ENCODE peak calls at places on chromosomes 7 and 10, in nine cellular contexts. T is pancreas; R is stimulated activated CD4-positive, alpha-beta T cell treated with anti-CD3 and anti-CD28 coated beads, Interleukin-2, amount 100 ng/mL, for 48 hours; E is GM04504; P is T-helper 2 cell; A is fibroblast of lung; J is activated effector memory CD4-positive, alpha-beta T cell treated with anti-CD3 and anti-CD28 coated beads, Interleukin-2, amount 50 U/mL, for 16 hours; I is GM12865; U is epithelial cell of esophagus. K is an unnamed sample.

GRCh38 chr7:24075426-24075810 is 208.6 kb upstream of the NPY start:
- DNase-seq in T (no peak), R (no peak), E (peak; percentile 32), P (no peak), A (no peak), J (no peak), I (no peak), U (no peak), K (peak; percentile 20)

GRCh38 chr10:73809061-73809818 is 2.2 kb downstream of the NDST2 start:
- DNase-seq in T (no peak), R (no peak), E (no peak), P (no peak), A (no peak), J (no peak), I (no peak), U (no peak), K (no peak)

GRCh38 chr10:48659790-48660189 is 24.9 kb upstream of the WDFY4 start:
- DNase-seq in T (no peak), R (no peak), E (no peak), P (no peak), A (peak; percentile 19), J (no peak), I (peak; percentile 44), U (peak; percentile 13), K (no peak)

GRCh38 chr7:41975854-41976253 is 261.2 kb downstream of the GLI3 start:
- DNase-seq in T (no peak), R (no peak), E (no peak), P (no peak), A (peak; percentile 58), J (no peak), I (no peak), U (peak; percentile 50), K (no peak)

GRCh38 chr7:38584443-38585210 is 46.5 kb downstream of the AMPH start:
- DNase-seq in T (peak; percentile 9), R (no peak), E (peak; percentile 77), P (no peak), A (peak; percentile 31), J (no peak), I (no peak), U (no peak), K (no peak)

GRCh38 chr7:836429-836828 is 4.2 kb downstream of the SUN1 start:
- DNase-seq in T (no peak), R (no peak), E (no peak), P (no peak), A (peak; percentile 63), J (no peak), I (no peak), U (no peak), K (no peak)

GRCh38 chr7:137667633-137668387 is 179.0 kb downstream of the DGKI start:
- DNase-seq in T (no peak), R (no peak), E (no peak), P (no peak), A (peak; percentile 52), J (no peak), I (peak; percentile 9), U (peak; percentile 95), K (peak; percentile 52)

GRCh38 chr7:52209658-52210057 is 825.8 kb upstream of the POM121L12 start:
- DNase-seq in T (no peak), R (no peak), E (no peak), P (no peak), A (no peak), J (no peak), I (no peak), U (no peak), K (no peak)

GRCh38 chr7:8119228-8119627 is 142.7 kb downstream of the ICA1 start:
- DNase-seq in T (no peak), R (no peak), E (no peak), P (no peak), A (no peak), J (no peak), I (no peak), U (no peak), K (no peak)

GRCh38 chr7:158623241-158623640 is 35.6 kb upstream of the PTPRN2 start:
- DNase-seq in T (no peak), R (no peak), E (no peak), P (no peak), A (no peak), J (no peak), I (no peak), U (no peak), K (no peak)

K was measured in RWPE1.